ENCODE peak calls at places on chromosomes 7 and 10, in nine cellular contexts. One of them, this sample, is unnamed.

GRCh38 chr7:134504660-134505164 is 22.7 kb upstream of the AKR1B10 start:
- DNase-seq in GM03348: no peak
- DNase-seq in Caki2: no peak
- DNase-seq in activated gamma-delta T cell treated with Interleukin-2 at 50 U/mL for 16 hours: no peak
- DNase-seq in HCT116: no peak
- DNase-seq in posterior cingulate gyrus: no peak
- DNase-seq in MV-4-11: no peak
- DNase-seq in lung microvascular endothelial cell: no peak
- DNase-seq in stimulated activated naive CD8-positive, alpha-beta T cell treated with anti-CD3 and anti-CD28 coated beads, Interleukin-15, Interleukin-2, amounts not matched to agents 100 U/mL and 50 U/mL, for 24 hours: no peak
- DNase-seq in this sample: no peak

GRCh38 chr7:132865766-132866531 is 215.9 kb downstream of the CHCHD3 start:
- DNase-seq in activated gamma-delta T cell treated with Interleukin-2 at 50 U/mL for 16 hours: no peak
- DNase-seq in posterior cingulate gyrus: no peak
- DNase-seq in lung microvascular endothelial cell: peak; percentile 9
- DNase-seq in GM03348: peak; percentile 6
- DNase-seq in Caki2: no peak
- DNase-seq in HCT116: no peak
- DNase-seq in MV-4-11: peak; percentile 68
- DNase-seq in stimulated activated naive CD8-positive, alpha-beta T cell treated with anti-CD3 and anti-CD28 coated beads, Interleukin-15, Interleukin-2, amounts not matched to agents 100 U/mL and 50 U/mL, for 24 hours: no peak
- DNase-seq in this sample: no peak

GRCh38 chr10:86023931-86024554 is 342.6 kb downstream of the GRID1 start:
- DNase-seq in GM03348: no peak
- DNase-seq in Caki2: no peak
- DNase-seq in HCT116: no peak
- DNase-seq in stimulated activated naive CD8-positive, alpha-beta T cell treated with anti-CD3 and anti-CD28 coated beads, Interleukin-15, Interleukin-2, amounts not matched to agents 100 U/mL and 50 U/mL, for 24 hours: no peak
- DNase-seq in MV-4-11: no peak
- DNase-seq in posterior cingulate gyrus: no peak
- DNase-seq in lung microvascular endothelial cell: no peak
- DNase-seq in activated gamma-delta T cell treated with Interleukin-2 at 50 U/mL for 16 hours: no peak
- DNase-seq in this sample: no peak

GRCh38 chr10:30435068-30435422 is 1.1 kb downstream of the MAP3K8 start:
- DNase-seq in Caki2: no peak
- DNase-seq in HCT116: no peak
- DNase-seq in activated gamma-delta T cell treated with Interleukin-2 at 50 U/mL for 16 hours: no peak
- DNase-seq in lung microvascular endothelial cell: peak; percentile 43
- DNase-seq in GM03348: peak; percentile 29
- DNase-seq in posterior cingulate gyrus: no peak
- DNase-seq in MV-4-11: no peak
- DNase-seq in stimulated activated naive CD8-positive, alpha-beta T cell treated with anti-CD3 and anti-CD28 coated beads, Interleukin-15, Interleukin-2, amounts not matched to agents 100 U/mL and 50 U/mL, for 24 hours: peak; percentile 26
- DNase-seq in this sample: no peak

GRCh38 chr10:132172091-132173066 is 14.4 kb upstream of the DPYSL4 start:
- DNase-seq in lung microvascular endothelial cell: no peak
- DNase-seq in posterior cingulate gyrus: no peak
- DNase-seq in HCT116: no peak
- DNase-seq in GM03348: no peak
- DNase-seq in activated gamma-delta T cell treated with Interleukin-2 at 50 U/mL for 16 hours: no peak
- DNase-seq in Caki2: no peak
- DNase-seq in stimulated activated naive CD8-positive, alpha-beta T cell treated with anti-CD3 and anti-CD28 coated beads, Interleukin-15, Interleukin-2, amounts not matched to agents 100 U/mL and 50 U/mL, for 24 hours: no peak
- DNase-seq in MV-4-11: no peak
- DNase-seq in this sample: no peak

GRCh38 chr10:71984798-71985388 is 20.7 kb downstream of the CHST3 start:
- DNase-seq in stimulated activated naive CD8-positive, alpha-beta T cell treated with anti-CD3 and anti-CD28 coated beads, Interleukin-15, Interleukin-2, amounts not matched to agents 100 U/mL and 50 U/mL, for 24 hours: no peak
- DNase-seq in HCT116: no peak
- DNase-seq in MV-4-11: no peak
- DNase-seq in GM03348: no peak
- DNase-seq in lung microvascular endothelial cell: no peak
- DNase-seq in activated gamma-delta T cell treated with Interleukin-2 at 50 U/mL for 16 hours: no peak
- DNase-seq in Caki2: no peak
- DNase-seq in posterior cingulate gyrus: no peak
- DNase-seq in this sample: no peak

GRCh38 chr7:101519324-101520017 is 109.6 kb downstream of the MYL10 start:
- DNase-seq in HCT116: no peak
- DNase-seq in MV-4-11: no peak
- DNase-seq in Caki2: no peak
- DNase-seq in activated gamma-delta T cell treated with Interleukin-2 at 50 U/mL for 16 hours: no peak
- DNase-seq in posterior cingulate gyrus: no peak
- DNase-seq in GM03348: peak; percentile 48
- DNase-seq in stimulated activated naive CD8-positive, alpha-beta T cell treated with anti-CD3 and anti-CD28 coated beads, Interleukin-15, Interleukin-2, amounts not matched to agents 100 U/mL and 50 U/mL, for 24 hours: no peak
- DNase-seq in lung microvascular endothelial cell: no peak
- DNase-seq in this sample: no peak

GRCh38 chr7:86664486-86664885 is 20.8 kb downstream of the GRM3 start:
- DNase-seq in GM03348: no peak
- DNase-seq in HCT116: no peak
- DNase-seq in lung microvascular endothelial cell: no peak
- DNase-seq in stimulated activated naive CD8-positive, alpha-beta T cell treated with anti-CD3 and anti-CD28 coated beads, Interleukin-15, Interleukin-2, amounts not matched to agents 100 U/mL and 50 U/mL, for 24 hours: no peak
- DNase-seq in MV-4-11: no peak
- DNase-seq in posterior cingulate gyrus: no peak
- DNase-seq in Caki2: no peak
- DNase-seq in activated gamma-delta T cell treated with Interleukin-2 at 50 U/mL for 16 hours: no peak
- DNase-seq in this sample: no peak

GRCh38 chr10:103781329-103782061 is 73.9 kb downstream of the SH3PXD2A start:
- DNase-seq in Caki2: peak; percentile 76
- DNase-seq in stimulated activated naive CD8-positive, alpha-beta T cell treated with anti-CD3 and anti-CD28 coated beads, Interleukin-15, Interleukin-2, amounts not matched to agents 100 U/mL and 50 U/mL, for 24 hours: no peak
- DNase-seq in MV-4-11: peak; percentile 46
- DNase-seq in activated gamma-delta T cell treated with Interleukin-2 at 50 U/mL for 16 hours: no peak
- DNase-seq in posterior cingulate gyrus: no peak
- DNase-seq in lung microvascular endothelial cell: peak; percentile 37
- DNase-seq in HCT116: peak; percentile 26
- DNase-seq in GM03348: peak; percentile 92
- DNase-seq in this sample: no peak

GRCh38 chr10:46048152-46048551 is 2.1 kb upstream of the MSMB start:
- DNase-seq in Caki2: no peak
- DNase-seq in MV-4-11: no peak
- DNase-seq in GM03348: no peak
- DNase-seq in activated gamma-delta T cell treated with Interleukin-2 at 50 U/mL for 16 hours: no peak
- DNase-seq in posterior cingulate gyrus: no peak
- DNase-seq in lung microvascular endothelial cell: no peak
- DNase-seq in HCT116: no peak
- DNase-seq in stimulated activated naive CD8-positive, alpha-beta T cell treated with anti-CD3 and anti-CD28 coated beads, Interleukin-15, Interleukin-2, amounts not matched to agents 100 U/mL and 50 U/mL, for 24 hours: no peak
- DNase-seq in this sample: no peak

GRCh38 chr7:143485500-143485899 is 7.8 kb downstream of the TAS2R41 start:
- DNase-seq in HCT116: no peak
- DNase-seq in stimulated activated naive CD8-positive, alpha-beta T cell treated with anti-CD3 and anti-CD28 coated beads, Interleukin-15, Interleukin-2, amounts not matched to agents 100 U/mL and 50 U/mL, for 24 hours: no peak
- DNase-seq in MV-4-11: peak; percentile 5
- DNase-seq in lung microvascular endothelial cell: no peak
- DNase-seq in posterior cingulate gyrus: no peak
- DNase-seq in Caki2: no peak
- DNase-seq in GM03348: peak; percentile 39
- DNase-seq in activated gamma-delta T cell treated with Interleukin-2 at 50 U/mL for 16 hours: no peak
- DNase-seq in this sample: no peak

GRCh38 chr10:23558361-23558799 is 119.5 kb downstream of the OTUD1 start:
- DNase-seq in HCT116: no peak
- DNase-seq in lung microvascular endothelial cell: no peak
- DNase-seq in stimulated activated naive CD8-positive, alpha-beta T cell treated with anti-CD3 and anti-CD28 coated beads, Interleukin-15, Interleukin-2, amounts not matched to agents 100 U/mL and 50 U/mL, for 24 hours: no peak
- DNase-seq in GM03348: peak; percentile 8
- DNase-seq in posterior cingulate gyrus: no peak
- DNase-seq in activated gamma-delta T cell treated with Interleukin-2 at 50 U/mL for 16 hours: no peak
- DNase-seq in Caki2: no peak
- DNase-seq in MV-4-11: no peak
- DNase-seq in this sample: no peak

GRCh38 chr7:6430974-6431373 is 16.8 kb downstream of the DAGLB start:
- DNase-seq in activated gamma-delta T cell treated with Interleukin-2 at 50 U/mL for 16 hours: no peak
- DNase-seq in Caki2: no peak
- DNase-seq in HCT116: no peak
- DNase-seq in GM03348: no peak
- DNase-seq in posterior cingulate gyrus: no peak
- DNase-seq in lung microvascular endothelial cell: no peak
- DNase-seq in stimulated activated naive CD8-positive, alpha-beta T cell treated with anti-CD3 and anti-CD28 coated beads, Interleukin-15, Interleukin-2, amounts not matched to agents 100 U/mL and 50 U/mL, for 24 hours: no peak
- DNase-seq in MV-4-11: no peak
- DNase-seq in this sample: no peak

GRCh38 chr10:4038000-4038399 is 253.0 kb upstream of the KLF6 start:
- DNase-seq in HCT116: no peak
- DNase-seq in lung microvascular endothelial cell: no peak
- DNase-seq in stimulated activated naive CD8-positive, alpha-beta T cell treated with anti-CD3 and anti-CD28 coated beads, Interleukin-15, Interleukin-2, amounts not matched to agents 100 U/mL and 50 U/mL, for 24 hours: no peak
- DNase-seq in MV-4-11: no peak
- DNase-seq in GM03348: no peak
- DNase-seq in posterior cingulate gyrus: no peak
- DNase-seq in activated gamma-delta T cell treated with Interleukin-2 at 50 U/mL for 16 hours: no peak
- DNase-seq in Caki2: no peak
- DNase-seq in this sample: no peak

GRCh38 chr7:136034132-136034531 is 57.0 kb upstream of the MTPN start:
- DNase-seq in lung microvascular endothelial cell: no peak
- DNase-seq in MV-4-11: no peak
- DNase-seq in HCT116: no peak
- DNase-seq in GM03348: no peak
- DNase-seq in stimulated activated naive CD8-positive, alpha-beta T cell treated with anti-CD3 and anti-CD28 coated beads, Interleukin-15, Interleukin-2, amounts not matched to agents 100 U/mL and 50 U/mL, for 24 hours: no peak
- DNase-seq in Caki2: no peak
- DNase-seq in posterior cingulate gyrus: no peak
- DNase-seq in activated gamma-delta T cell treated with Interleukin-2 at 50 U/mL for 16 hours: no peak
- DNase-seq in this sample: no peak

GRCh38 chr7:135659159-135659837 is 3.0 kb upstream of the STMP1 start:
- DNase-seq in HCT116: no peak
- DNase-seq in activated gamma-delta T cell treated with Interleukin-2 at 50 U/mL for 16 hours: no peak
- DNase-seq in posterior cingulate gyrus: no peak
- DNase-seq in Caki2: peak; percentile 33
- DNase-seq in stimulated activated naive CD8-positive, alpha-beta T cell treated with anti-CD3 and anti-CD28 coated beads, Interleukin-15, Interleukin-2, amounts not matched to agents 100 U/mL and 50 U/mL, for 24 hours: no peak
- DNase-seq in GM03348: no peak
- DNase-seq in MV-4-11: peak; percentile 76
- DNase-seq in lung microvascular endothelial cell: peak; percentile 89
- DNase-seq in this sample: no peak

GRCh38 chr7:82623812-82624211 is 180.2 kb upstream of the CACNA2D1 start:
- DNase-seq in posterior cingulate gyrus: no peak
- DNase-seq in stimulated activated naive CD8-positive, alpha-beta T cell treated with anti-CD3 and anti-CD28 coated beads, Interleukin-15, Interleukin-2, amounts not matched to agents 100 U/mL and 50 U/mL, for 24 hours: no peak
- DNase-seq in Caki2: no peak
- DNase-seq in MV-4-11: no peak
- DNase-seq in lung microvascular endothelial cell: no peak
- DNase-seq in GM03348: no peak
- DNase-seq in HCT116: no peak
- DNase-seq in activated gamma-delta T cell treated with Interleukin-2 at 50 U/mL for 16 hours: no peak
- DNase-seq in this sample: no peak

GRCh38 chr7:29839302-29839701 is 33.0 kb downstream of the WIPF3 start:
- DNase-seq in MV-4-11: no peak
- DNase-seq in activated gamma-delta T cell treated with Interleukin-2 at 50 U/mL for 16 hours: no peak
- DNase-seq in HCT116: no peak
- DNase-seq in stimulated activated naive CD8-positive, alpha-beta T cell treated with anti-CD3 and anti-CD28 coated beads, Interleukin-15, Interleukin-2, amounts not matched to agents 100 U/mL and 50 U/mL, for 24 hours: no peak
- DNase-seq in posterior cingulate gyrus: no peak
- DNase-seq in lung microvascular endothelial cell: no peak
- DNase-seq in GM03348: peak; percentile 80
- DNase-seq in Caki2: no peak
- DNase-seq in this sample: no peak

GRCh38 chr10:46223064-46223480 is 63.7 kb upstream of the ANTXRL start:
- DNase-seq in activated gamma-delta T cell treated with Interleukin-2 at 50 U/mL for 16 hours: no peak
- DNase-seq in GM03348: peak; percentile 2
- DNase-seq in lung microvascular endothelial cell: no peak
- DNase-seq in posterior cingulate gyrus: no peak
- DNase-seq in MV-4-11: no peak
- DNase-seq in stimulated activated naive CD8-positive, alpha-beta T cell treated with anti-CD3 and anti-CD28 coated beads, Interleukin-15, Interleukin-2, amounts not matched to agents 100 U/mL and 50 U/mL, for 24 hours: peak; percentile 57
- DNase-seq in HCT116: no peak
- DNase-seq in Caki2: no peak
- DNase-seq in this sample: no peak

This sample was measured in central memory CD4-positive, alpha-beta T cell.